ENCODE peak calls at places on chromosomes 5 and 9, in seven cellular contexts. Y, K, F, P, Q, X and I are unnamed samples.

GRCh38 chr9:6080154-6080716 is 64.8 kb upstream of the RANBP6 start:
- DNase-seq in Y (peak), K (peak), F (peak), P (peak), Q (peak), X (peak), I (peak)

GRCh38 chr5:171415115-171415730 is 4.2 kb upstream of the FGF18 start:
- DNase-seq in Y (peak), K (no peak), F (no peak), P (no peak), Q (peak), X (peak), I (no peak)

GRCh38 chr5:102795546-102795945 is 40.4 kb downstream of the PAM start:
- DNase-seq in Y (no peak), K (no peak), F (no peak), P (no peak), Q (no peak), X (no peak), I (no peak)

GRCh38 chr5:6582507-6583048 is 50.3 kb downstream of the NSUN2 start:
- DNase-seq in Y (peak), K (no peak), F (no peak), P (no peak), Q (no peak), X (no peak), I (no peak)

GRCh38 chr9:93633492-93634221 is 57.3 kb downstream of the PHF2 start:
- DNase-seq in Y (peak), K (no peak), F (no peak), P (no peak), Q (peak), X (no peak), I (no peak)

GRCh38 chr9:6128030-6128429 is 87.6 kb upstream of the IL33 start:
- DNase-seq in Y (no peak), K (no peak), F (no peak), P (no peak), Q (no peak), X (no peak), I (no peak)

GRCh38 chr5:43244823-43245565 is 53.0 kb downstream of the NIM1K start:
- DNase-seq in Y (no peak), K (no peak), F (no peak), P (no peak), Q (no peak), X (no peak), I (no peak)

GRCh38 chr9:83457005-83457404 is 81.2 kb downstream of the FRMD3 start:
- DNase-seq in Y (no peak), K (no peak), F (no peak), P (no peak), Q (no peak), X (no peak), I (no peak)

GRCh38 chr5:147407094-147407681 is 102.7 kb downstream of the DPYSL3 start:
- DNase-seq in Y (no peak), K (no peak), F (peak), P (peak), Q (no peak), X (peak), I (peak)

GRCh38 chr5:60903356-60903755 is 41.5 kb downstream of the ERCC8 start:
- DNase-seq in Y (no peak), K (no peak), F (no peak), P (no peak), Q (no peak), X (no peak), I (no peak)

GRCh38 chr5:172870807-172871431 is 36.9 kb downstream of the ERGIC1 start:
- DNase-seq in Y (no peak), K (no peak), F (peak), P (peak), Q (no peak), X (no peak), I (no peak)

GRCh38 chr5:33641722-33642505 is 201.1 kb downstream of the TARS1 start:
- DNase-seq in Y (no peak), K (no peak), F (peak), P (peak), Q (no peak), X (peak), I (peak)

GRCh38 chr9:6845881-6846280 is 88.1 kb downstream of the KDM4C start:
- DNase-seq in Y (peak), K (peak), F (peak), P (peak), Q (no peak), X (peak), I (peak)

GRCh38 chr5:100182402-100182801 is 352.8 kb upstream of the FAM174A start:
- DNase-seq in Y (no peak), K (no peak), F (no peak), P (no peak), Q (no peak), X (no peak), I (no peak)
- H2BK5ac ChIP-seq in Y (no peak), K (no peak), F (no peak), P (no peak), Q (no peak), X (no peak), I (no peak)

GRCh38 chr5:138455191-138455930 is 9.9 kb upstream of the EGR1 start:
- DNase-seq in Y (no peak), K (no peak), F (no peak), P (no peak), Q (no peak), X (no peak), I (no peak)
- H3K18ac ChIP-seq in Y (no peak), K (no peak), F (no peak), P (no peak), Q (no peak), X (no peak), I (no peak)

GRCh38 chr5:40784916-40785315 is 13.3 kb downstream of the PRKAA1 start:
- DNase-seq in Y (no peak), K (no peak), F (no peak), P (no peak), Q (no peak), X (no peak), I (no peak)
- H2BK5ac ChIP-seq in Y (no peak), K (no peak), F (no peak), P (no peak), Q (no peak), X (no peak), I (no peak)

GRCh38 chr5:9340095-9340494 is 205.8 kb downstream of the SEMA5A start:
- DNase-seq in Y (no peak), K (no peak), F (no peak), P (no peak), Q (no peak), X (no peak), I (no peak)

GRCh38 chr5:9344751-9345240 is 201.1 kb downstream of the SEMA5A start:
- DNase-seq in Y (no peak), K (no peak), F (no peak), P (peak), Q (no peak), X (no peak), I (no peak)

GRCh38 chr5:9339206-9339818 is 206.6 kb downstream of the SEMA5A start:
- DNase-seq in Y (peak), K (no peak), F (no peak), P (peak), Q (peak), X (no peak), I (peak)

GRCh38 chr5:9343146-9343850 is 202.6 kb downstream of the SEMA5A start:
- DNase-seq in Y (no peak), K (no peak), F (peak), P (peak), Q (no peak), X (peak), I (peak)

GRCh38 chr5:9342161-9342787 is 203.6 kb downstream of the SEMA5A start:
- DNase-seq in Y (no peak), K (no peak), F (no peak), P (peak), Q (no peak), X (no peak), I (no peak)
- H3K18ac ChIP-seq in Y (no peak), K (no peak), F (no peak), P (no peak), Q (no peak), X (no peak), I (no peak)

GRCh38 chr5:154577449-154577848 is 99.4 kb upstream of the HAND1 start:
- DNase-seq in Y (no peak), K (no peak), F (no peak), P (no peak), Q (no peak), X (no peak), I (no peak)

GRCh38 chr5:154583545-154584168 is 105.6 kb upstream of the HAND1 start:
- DNase-seq in Y (no peak), K (no peak), F (no peak), P (peak), Q (no peak), X (no peak), I (peak)

GRCh38 chr5:154575869-154576806 is 98.1 kb upstream of the HAND1 start:
- DNase-seq in Y (no peak), K (no peak), F (no peak), P (no peak), Q (no peak), X (no peak), I (peak)

GRCh38 chr5:154580422-154580821 is 102.4 kb upstream of the HAND1 start:
- DNase-seq in Y (no peak), K (no peak), F (no peak), P (no peak), Q (no peak), X (no peak), I (no peak)
- H2BK5ac ChIP-seq in Y (no peak), K (no peak), F (no peak), P (peak), Q (no peak), X (no peak), I (no peak)